ENCODE peak calls at places on chromosomes 2 and 18, in ten cellular contexts. One of them, this sample, is unnamed.

GRCh38 chr2:169871994-169872393 is 44.7 kb downstream of the UBR3 start:
- DNase-seq in progenitor cell of endocrine pancreas: no peak
- DNase-seq in nephron progenitor cell: no peak
- DNase-seq in fibroblast of the aortic adventitia: no peak
- DNase-seq in neural crest cell: no peak
- DNase-seq in Peyer's patch: no peak
- DNase-seq in AG09309: no peak
- DNase-seq in fibroblast of pulmonary artery: no peak
- DNase-seq in dorsolateral prefrontal cortex: no peak
- DNase-seq in HCT116: no peak
- DNase-seq in this sample: no peak

GRCh38 chr2:40244251-40245010 is 207.5 kb downstream of the SLC8A1 start:
- DNase-seq in nephron progenitor cell: peak; percentile 27
- DNase-seq in progenitor cell of endocrine pancreas: peak; percentile 15
- DNase-seq in neural crest cell: no peak
- DNase-seq in AG09309: peak; percentile 40
- DNase-seq in Peyer's patch: no peak
- DNase-seq in dorsolateral prefrontal cortex: no peak
- DNase-seq in fibroblast of the aortic adventitia: peak; percentile 85
- DNase-seq in HCT116: peak; percentile 33
- DNase-seq in fibroblast of pulmonary artery: peak; percentile 77
- DNase-seq in this sample: peak; percentile 14

GRCh38 chr2:6580982-6581381 is 284.7 kb downstream of the CMPK2 start:
- DNase-seq in fibroblast of pulmonary artery: no peak
- DNase-seq in neural crest cell: no peak
- DNase-seq in fibroblast of the aortic adventitia: no peak
- DNase-seq in AG09309: peak; percentile 11
- DNase-seq in dorsolateral prefrontal cortex: no peak
- DNase-seq in HCT116: no peak
- DNase-seq in Peyer's patch: no peak
- DNase-seq in progenitor cell of endocrine pancreas: no peak
- DNase-seq in nephron progenitor cell: no peak
- DNase-seq in this sample: peak; percentile 15

GRCh38 chr2:66547113-66547512 is 112.2 kb downstream of the MEIS1 start:
- DNase-seq in AG09309: no peak
- DNase-seq in Peyer's patch: no peak
- DNase-seq in dorsolateral prefrontal cortex: no peak
- DNase-seq in fibroblast of the aortic adventitia: peak; percentile 84
- DNase-seq in HCT116: no peak
- DNase-seq in nephron progenitor cell: no peak
- DNase-seq in neural crest cell: no peak
- DNase-seq in progenitor cell of endocrine pancreas: no peak
- DNase-seq in fibroblast of pulmonary artery: peak; percentile 69
- DNase-seq in this sample: no peak

GRCh38 chr2:28360742-28361293 is 31.8 kb upstream of the FOSL2 start:
- DNase-seq in Peyer's patch: no peak
- DNase-seq in AG09309: no peak
- DNase-seq in nephron progenitor cell: no peak
- DNase-seq in neural crest cell: no peak
- DNase-seq in progenitor cell of endocrine pancreas: no peak
- DNase-seq in dorsolateral prefrontal cortex: no peak
- DNase-seq in fibroblast of the aortic adventitia: peak; percentile 56
- DNase-seq in HCT116: no peak
- DNase-seq in fibroblast of pulmonary artery: peak; percentile 64
- DNase-seq in this sample: no peak

GRCh38 chr18:22188551-22189267 is 19.3 kb downstream of the GATA6 start:
- DNase-seq in fibroblast of the aortic adventitia: peak; percentile 57
- DNase-seq in dorsolateral prefrontal cortex: no peak
- DNase-seq in Peyer's patch: no peak
- DNase-seq in fibroblast of pulmonary artery: peak; percentile 64
- DNase-seq in AG09309: no peak
- DNase-seq in HCT116: no peak
- DNase-seq in nephron progenitor cell: no peak
- DNase-seq in neural crest cell: no peak
- DNase-seq in progenitor cell of endocrine pancreas: no peak
- DNase-seq in this sample: no peak

GRCh38 chr2:112031916-112032582 is 23.0 kb upstream of the TMEM87B start:
- DNase-seq in neural crest cell: no peak
- DNase-seq in nephron progenitor cell: no peak
- DNase-seq in fibroblast of the aortic adventitia: peak; percentile 25
- DNase-seq in dorsolateral prefrontal cortex: no peak
- DNase-seq in fibroblast of pulmonary artery: peak; percentile 24
- DNase-seq in HCT116: no peak
- DNase-seq in AG09309: no peak
- DNase-seq in progenitor cell of endocrine pancreas: no peak
- DNase-seq in Peyer's patch: no peak
- DNase-seq in this sample: no peak

GRCh38 chr2:189129971-189130370 is 49.6 kb downstream of the COL5A2 start:
- DNase-seq in fibroblast of pulmonary artery: peak; percentile 73
- DNase-seq in AG09309: peak; percentile 90
- DNase-seq in neural crest cell: no peak
- DNase-seq in fibroblast of the aortic adventitia: peak; percentile 84
- DNase-seq in Peyer's patch: no peak
- DNase-seq in dorsolateral prefrontal cortex: no peak
- DNase-seq in HCT116: no peak
- DNase-seq in progenitor cell of endocrine pancreas: no peak
- DNase-seq in nephron progenitor cell: no peak
- DNase-seq in this sample: peak; percentile 61

GRCh38 chr18:7000484-7001096 is 117.0 kb downstream of the LAMA1 start:
- DNase-seq in AG09309: no peak
- DNase-seq in fibroblast of the aortic adventitia: peak; percentile 8
- DNase-seq in dorsolateral prefrontal cortex: no peak
- DNase-seq in neural crest cell: no peak
- DNase-seq in nephron progenitor cell: no peak
- DNase-seq in fibroblast of pulmonary artery: peak; percentile 52
- DNase-seq in HCT116: no peak
- DNase-seq in progenitor cell of endocrine pancreas: no peak
- DNase-seq in Peyer's patch: no peak
- DNase-seq in this sample: peak; percentile 4
- TF ChIP-seq CTCF in AG09309: peak; percentile 72
- TF ChIP-seq CTCF in fibroblast of the aortic adventitia: peak; percentile 39
- TF ChIP-seq CTCF in dorsolateral prefrontal cortex: peak; percentile 44
- TF ChIP-seq CTCF in neural crest cell: peak; percentile 66
- TF ChIP-seq CTCF in nephron progenitor cell: peak; percentile 45
- TF ChIP-seq CTCF in fibroblast of pulmonary artery: peak; percentile 74
- TF ChIP-seq CTCF in HCT116: no peak
- TF ChIP-seq CTCF in progenitor cell of endocrine pancreas: peak; percentile 35
- TF ChIP-seq CTCF in Peyer's patch: peak; percentile 76
- TF ChIP-seq CTCF in this sample: peak; percentile 69

GRCh38 chr2:205716126-205716525 is 33.8 kb downstream of the NRP2 start:
- DNase-seq in HCT116: peak; percentile 71
- DNase-seq in AG09309: no peak
- DNase-seq in dorsolateral prefrontal cortex: no peak
- DNase-seq in fibroblast of the aortic adventitia: no peak
- DNase-seq in neural crest cell: no peak
- DNase-seq in progenitor cell of endocrine pancreas: no peak
- DNase-seq in nephron progenitor cell: no peak
- DNase-seq in Peyer's patch: no peak
- DNase-seq in fibroblast of pulmonary artery: no peak
- DNase-seq in this sample: no peak
- TF ChIP-seq CTCF in HCT116: peak; percentile 76
- TF ChIP-seq CTCF in AG09309: peak; percentile 4
- TF ChIP-seq CTCF in dorsolateral prefrontal cortex: no peak
- TF ChIP-seq CTCF in fibroblast of the aortic adventitia: peak; percentile 8
- TF ChIP-seq CTCF in neural crest cell: peak; percentile 28
- TF ChIP-seq CTCF in progenitor cell of endocrine pancreas: peak; percentile 26
- TF ChIP-seq CTCF in nephron progenitor cell: no peak
- TF ChIP-seq CTCF in Peyer's patch: peak; percentile 26
- TF ChIP-seq CTCF in fibroblast of pulmonary artery: peak; percentile 29
- TF ChIP-seq CTCF in this sample: no peak

GRCh38 chr2:30078521-30078920 is 68.3 kb upstream of the YPEL5 start:
- DNase-seq in nephron progenitor cell: no peak
- DNase-seq in Peyer's patch: no peak
- DNase-seq in neural crest cell: no peak
- DNase-seq in AG09309: no peak
- DNase-seq in dorsolateral prefrontal cortex: no peak
- DNase-seq in fibroblast of the aortic adventitia: no peak
- DNase-seq in fibroblast of pulmonary artery: peak; percentile 3
- DNase-seq in progenitor cell of endocrine pancreas: no peak
- DNase-seq in HCT116: no peak
- DNase-seq in this sample: no peak
- TF ChIP-seq CTCF in nephron progenitor cell: no peak
- TF ChIP-seq CTCF in Peyer's patch: no peak
- TF ChIP-seq CTCF in neural crest cell: no peak
- TF ChIP-seq CTCF in AG09309: no peak
- TF ChIP-seq CTCF in dorsolateral prefrontal cortex: no peak
- TF ChIP-seq CTCF in fibroblast of the aortic adventitia: no peak
- TF ChIP-seq CTCF in fibroblast of pulmonary artery: no peak
- TF ChIP-seq CTCF in progenitor cell of endocrine pancreas: no peak
- TF ChIP-seq CTCF in HCT116: no peak
- TF ChIP-seq CTCF in this sample: no peak

GRCh38 chr2:96142217-96143113 is 2.8 kb downstream of the DUSP2 start:
- DNase-seq in fibroblast of the aortic adventitia: no peak
- DNase-seq in HCT116: no peak
- DNase-seq in AG09309: no peak
- DNase-seq in nephron progenitor cell: no peak
- DNase-seq in progenitor cell of endocrine pancreas: no peak
- DNase-seq in Peyer's patch: peak; percentile 73
- DNase-seq in fibroblast of pulmonary artery: no peak
- DNase-seq in dorsolateral prefrontal cortex: no peak
- DNase-seq in neural crest cell: no peak
- DNase-seq in this sample: no peak
- TF ChIP-seq CTCF in fibroblast of the aortic adventitia: no peak
- TF ChIP-seq CTCF in HCT116: no peak
- TF ChIP-seq CTCF in AG09309: no peak
- TF ChIP-seq CTCF in nephron progenitor cell: no peak
- TF ChIP-seq CTCF in progenitor cell of endocrine pancreas: no peak
- TF ChIP-seq CTCF in Peyer's patch: no peak
- TF ChIP-seq CTCF in fibroblast of pulmonary artery: no peak
- TF ChIP-seq CTCF in dorsolateral prefrontal cortex: no peak
- TF ChIP-seq CTCF in neural crest cell: no peak
- TF ChIP-seq CTCF in this sample: no peak

DNA sequence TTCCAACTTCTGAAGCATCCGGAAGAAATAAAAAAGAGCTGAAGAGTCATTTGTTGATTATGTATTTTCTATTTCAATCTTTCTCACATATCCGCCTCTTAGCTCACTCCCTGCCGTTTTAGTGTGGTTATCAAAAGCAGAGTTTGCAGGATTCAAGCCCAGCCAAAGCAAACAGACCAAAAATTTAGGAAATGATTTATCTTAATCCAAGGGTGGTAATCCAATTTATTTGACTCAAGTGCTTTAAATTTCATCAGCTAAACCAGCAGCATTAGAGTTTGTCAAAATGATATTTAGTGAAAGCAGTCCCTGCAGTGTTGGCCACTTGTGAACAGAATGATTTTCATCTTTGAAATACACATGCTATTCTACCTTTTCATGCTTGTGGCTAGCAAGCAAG is 129.3 kb upstream of the CCDC68 start:
- DNase-seq in fibroblast of the aortic adventitia: no peak
- DNase-seq in nephron progenitor cell: no peak
- DNase-seq in dorsolateral prefrontal cortex: no peak
- DNase-seq in AG09309: no peak
- DNase-seq in progenitor cell of endocrine pancreas: no peak
- DNase-seq in neural crest cell: no peak
- DNase-seq in Peyer's patch: no peak
- DNase-seq in HCT116: no peak
- DNase-seq in fibroblast of pulmonary artery: no peak
- DNase-seq in this sample: no peak
- TF ChIP-seq CTCF in fibroblast of the aortic adventitia: no peak
- TF ChIP-seq CTCF in nephron progenitor cell: no peak
- TF ChIP-seq CTCF in dorsolateral prefrontal cortex: no peak
- TF ChIP-seq CTCF in AG09309: no peak
- TF ChIP-seq CTCF in progenitor cell of endocrine pancreas: no peak
- TF ChIP-seq CTCF in neural crest cell: no peak
- TF ChIP-seq CTCF in Peyer's patch: no peak
- TF ChIP-seq CTCF in HCT116: no peak
- TF ChIP-seq CTCF in fibroblast of pulmonary artery: no peak
- TF ChIP-seq CTCF in this sample: no peak